ENCODE peak calls at places on chromosome 12, in six cellular contexts. M is endothelial cell of umbilical vein, P is left ventricle myocardium inferior, C is dorsolateral prefrontal cortex, Q is Peyer's patch, B is astrocyte of the cerebellum. E is an unnamed sample.

GRCh38 chr12:30847259-30847658 is 79.3 kb upstream of the TSPAN11 start:
- DNase-seq in M (peak; percentile 59), P (no peak), C (no peak), Q (no peak), B (peak; percentile 64), E (no peak)

GRCh38 chr12:28958553-28959195 is 190.4 kb upstream of the FAR2 start:
- DNase-seq in M (peak; percentile 94), P (no peak), C (no peak), Q (no peak), B (peak; percentile 51), E (no peak)

GRCh38 chr12:5102261-5102789 is 58.6 kb downstream of the KCNA5 start:
- DNase-seq in M (no peak), P (no peak), C (no peak), Q (no peak), B (no peak), E (peak; percentile 78)

GRCh38 chr12:32069071-32069470 is 37.6 kb upstream of the BICD1 start:
- DNase-seq in M (peak; percentile 83), P (no peak), C (no peak), Q (no peak), B (no peak), E (no peak)

GRCh38 chr12:81610955-81611889 is 147.9 kb downstream of the PPFIA2 start:
- DNase-seq in M (peak; percentile 2), P (no peak), C (peak; percentile 19), Q (no peak), B (no peak), E (no peak)

GRCh38 chr12:7646178-7646475 is 19.6 kb downstream of the APOBEC1 start:
- DNase-seq in M (no peak), P (no peak), C (no peak), Q (no peak), B (no peak), E (no peak)

GRCh38 chr12:495466-495865 is 35.7 kb downstream of the B4GALNT3 start:
- DNase-seq in M (no peak), P (no peak), C (no peak), Q (no peak), B (no peak), E (no peak)

GRCh38 chr12:24135158-24135850 is 185.8 kb upstream of the SOX5 start:
- DNase-seq in M (no peak), P (no peak), C (no peak), Q (no peak), B (no peak), E (no peak)

GRCh38 chr12:53062011-53062961 is 12.4 kb downstream of the TNS2 start:
- DNase-seq in M (no peak), P (no peak), C (no peak), Q (no peak), B (no peak), E (no peak)

GRCh38 chr12:1691123-1692007 is 495 bp downstream of the ADIPOR2 start:
- DNase-seq in M (peak; percentile 39), P (peak; percentile 41), C (peak; percentile 70), Q (peak; percentile 31), B (no peak), E (no peak)

GRCh38 chr12:6899837-6900519 is 4.6 kb upstream of the LRRC23 start:
- DNase-seq in M (peak; percentile 78), P (peak; percentile 58), C (no peak), Q (peak; percentile 34), B (peak; percentile 62), E (no peak)

GRCh38 chr12:120239776-120240494 is 25.6 kb downstream of the PXN start:
- DNase-seq in M (no peak), P (no peak), C (no peak), Q (no peak), B (no peak), E (no peak)

GRCh38 chr12:697426-697825 is 34.2 kb upstream of the NINJ2 start:
- DNase-seq in M (no peak), P (no peak), C (no peak), Q (no peak), B (no peak), E (no peak)

GRCh38 chr12:48937170-48937569 is 11.9 kb upstream of the FKBP11 start:
- DNase-seq in M (no peak), P (no peak), C (no peak), Q (no peak), B (no peak), E (no peak)

GRCh38 chr12:100823988-100824387 is 29.4 kb downstream of the ANO4 start:
- DNase-seq in M (no peak), P (no peak), C (no peak), Q (no peak), B (no peak), E (peak; percentile 16)

GRCh38 chr12:34286483-34286882 is 264.2 kb downstream of the ALG10 start:
- DNase-seq in M (no peak), P (peak; percentile 2), C (no peak), Q (no peak), B (no peak), E (no peak)

GRCh38 chr12:116024769-116025168 is 252.7 kb downstream of the MED13L start:
- DNase-seq in M (no peak), P (no peak), C (no peak), Q (no peak), B (no peak), E (no peak)

GRCh38 chr12:116027551-116027821 is 250.0 kb downstream of the MED13L start:
- DNase-seq in M (no peak), P (no peak), C (no peak), Q (no peak), B (no peak), E (no peak)

GRCh38 chr12:116026346-116026745 is 251.1 kb downstream of the MED13L start:
- DNase-seq in M (no peak), P (no peak), C (no peak), Q (no peak), B (no peak), E (no peak)

GRCh38 chr12:116028619-116029018 is 248.9 kb downstream of the MED13L start:
- DNase-seq in M (no peak), P (no peak), C (no peak), Q (no peak), B (no peak), E (no peak)

DNA sequence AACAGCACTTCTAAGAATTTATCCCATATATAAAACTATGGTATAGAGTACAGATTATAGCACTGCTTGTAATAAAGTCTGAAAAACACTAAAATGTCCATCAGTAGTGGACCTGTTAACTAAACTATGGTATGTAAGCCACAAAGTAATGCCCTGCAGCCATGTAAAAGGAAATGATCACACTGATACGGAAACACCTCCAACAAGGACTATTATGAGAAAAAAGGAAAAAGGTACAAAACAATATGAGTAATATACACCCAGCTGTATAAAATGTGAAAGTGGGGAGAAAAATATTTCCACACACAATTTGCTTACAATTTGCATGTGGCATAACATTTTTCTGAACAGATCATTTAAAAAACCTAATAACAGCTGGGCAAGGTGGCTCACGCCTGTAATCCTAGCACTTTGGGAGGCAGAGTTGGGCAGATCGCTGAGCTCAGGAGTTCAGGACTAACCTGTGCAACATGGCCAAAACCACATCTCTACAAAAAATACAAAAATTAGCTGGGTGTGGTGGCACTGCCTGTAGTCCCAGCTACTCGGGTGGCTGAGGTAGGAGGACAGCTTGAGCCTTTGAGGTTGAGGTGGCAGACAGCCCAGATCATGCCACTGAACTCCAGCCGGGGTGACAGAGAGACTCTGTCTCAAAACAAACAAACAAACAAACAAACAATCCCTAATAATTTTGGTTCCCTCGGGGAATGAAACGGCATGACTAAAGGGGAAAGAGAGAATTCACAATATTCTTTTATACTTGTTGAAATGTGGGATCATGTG is 250.5 kb downstream of the MED13L start:
- DNase-seq in M (peak; percentile 41), P (no peak), C (no peak), Q (no peak), B (no peak), E (no peak)
- H3K4me3 ChIP-seq in M (no peak overlapping the region), P (no peak overlapping the region), C (no peak overlapping the region), Q (no peak overlapping the region), B (no peak overlapping the region), E (no peak overlapping the region)

GRCh38 chr12:78232756-78233155 is 402.1 kb downstream of the NAV3 start:
- DNase-seq in M (no peak), P (no peak), C (no peak), Q (no peak), B (no peak), E (no peak)

GRCh38 chr12:78224154-78224553 is 393.5 kb downstream of the NAV3 start:
- DNase-seq in M (no peak), P (no peak), C (no peak), Q (no peak), B (no peak), E (no peak)

GRCh38 chr12:78226763-78227162 is 396.1 kb downstream of the NAV3 start:
- DNase-seq in M (no peak), P (no peak), C (peak; percentile 46), Q (no peak), B (no peak), E (no peak)

DNA sequence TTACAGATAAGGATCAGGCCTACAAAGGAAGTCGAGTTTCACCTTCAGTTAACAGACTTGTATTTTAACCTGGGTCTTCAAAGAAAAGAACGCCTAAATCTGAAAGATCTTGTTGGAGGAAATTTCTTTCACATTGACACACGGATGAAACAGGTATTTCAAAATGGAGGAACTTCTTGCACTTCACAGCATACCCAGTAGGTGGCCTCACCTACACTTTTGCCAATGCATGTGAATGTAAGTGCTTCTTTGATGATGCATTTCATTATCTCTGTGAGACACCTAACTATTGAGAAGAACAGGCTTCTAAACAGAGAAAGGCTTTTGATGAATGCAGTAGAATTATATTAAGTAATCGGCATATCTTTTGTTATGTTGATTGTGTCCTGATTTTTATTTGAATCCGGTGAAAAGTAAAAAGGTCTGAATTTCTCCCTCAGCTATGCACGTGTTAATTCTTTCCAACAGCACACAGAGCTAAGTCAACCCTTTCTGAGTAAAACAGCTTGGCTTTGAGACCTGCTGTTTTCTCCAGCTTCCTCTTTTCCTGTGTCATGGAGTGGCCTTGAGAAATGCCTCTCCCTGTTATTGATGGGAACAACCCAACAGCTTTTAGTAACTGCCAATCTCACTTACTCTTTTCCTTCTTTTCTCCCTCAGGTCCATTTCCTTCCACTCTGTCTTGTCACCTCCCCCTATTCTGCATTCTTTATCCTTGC is 399.0 kb downstream of the NAV3 start:
- DNase-seq in M (peak; percentile 47), P (no peak), C (no peak), Q (no peak), B (no peak), E (no peak)
- TF ChIP-seq CTCF in M (peak; percentile 67), P (peak; percentile 44), C (peak; percentile 40), Q (peak; percentile 8), B (peak; percentile 66), E (peak; percentile 61)

GRCh38 chr12:55721601-55722213 is 1.5 kb downstream of the RDH5 start:
- DNase-seq in M (no peak), P (no peak), C (no peak), Q (no peak), B (no peak), E (no peak)
- H3K4me3 ChIP-seq in M (no peak overlapping the region), P (peak overlapping the region; percentile 0), C (no peak overlapping the region), Q (peak overlapping the region; percentile 19), B (no peak overlapping the region), E (no peak overlapping the region)

DNA sequence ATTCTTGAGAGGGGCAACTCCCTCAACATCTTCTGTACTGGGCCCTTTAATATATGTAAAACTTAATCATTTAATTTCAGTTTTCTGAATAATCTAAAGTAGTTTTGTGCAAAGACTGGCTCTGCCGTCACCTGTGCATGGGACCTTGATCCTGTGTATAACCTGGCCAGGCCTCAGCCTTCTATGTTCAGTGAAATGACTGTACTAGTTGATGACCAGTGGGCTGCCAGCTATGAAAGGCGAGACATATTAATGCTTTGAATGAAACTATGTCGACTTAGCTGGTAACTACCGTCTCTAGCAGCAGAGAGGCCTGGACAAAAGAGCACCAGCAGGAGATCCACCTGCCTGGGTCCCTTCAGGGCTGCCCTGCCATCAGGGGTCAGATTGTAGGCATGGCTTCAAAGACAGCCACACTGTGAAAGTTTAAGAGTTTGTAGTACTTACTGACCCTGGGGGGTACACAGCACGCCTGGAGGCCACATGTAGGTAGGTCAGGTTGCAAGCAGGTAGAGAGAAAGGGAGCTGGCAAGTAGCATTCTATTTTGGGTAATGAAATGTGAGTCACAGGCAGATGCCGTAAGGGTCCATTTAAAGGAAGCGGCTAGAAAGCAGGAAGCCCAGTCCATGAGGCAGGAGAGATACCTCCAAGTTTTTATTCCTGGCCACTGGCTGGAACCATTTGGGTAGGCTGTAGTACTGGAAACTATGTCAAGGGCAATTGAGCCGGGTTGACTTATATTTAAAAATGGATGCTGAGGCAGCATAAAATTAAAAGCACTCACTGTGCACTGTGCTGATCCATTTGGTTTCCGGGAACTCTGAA is 77.2 kb downstream of the BHLHE41 start:
- DNase-seq in M (no peak), P (no peak), C (no peak), Q (no peak), B (no peak), E (no peak)
- TF ChIP-seq CTCF in M (no peak), P (no peak), C (no peak), Q (no peak), B (no peak), E (no peak)